ENCODE peak calls at places on chromosomes 1 and 21, in nine cellular contexts. C is MM.1S; L is RWPE1; S is lower lobe of right lung; K is uterus; B is CD4-positive, alpha-beta T cell; V is sigmoid colon; P is dorsolateral prefrontal cortex; G is effector memory CD4-positive, alpha-beta T cell. N is an unnamed sample.

GRCh38 chr1:171438441-171438840 is 46.9 kb upstream of the PRRC2C start:
- DNase-seq in C (no peak), L (peak), S (no peak), K (no peak), B (no peak), V (peak), P (no peak), G (no peak), N (no peak)

GRCh38 chr1:57422271-57423134 is 1.4 kb downstream of the DAB1 start:
- DNase-seq in C (no peak), L (no peak), S (no peak), K (no peak), B (no peak), V (no peak), P (no peak), G (no peak), N (no peak)

GRCh38 chr1:94980049-94980908 is 53.4 kb upstream of the CNN3 start:
- DNase-seq in C (no peak), L (no peak), S (no peak), K (no peak), B (no peak), V (no peak), P (no peak), G (no peak), N (no peak)

GRCh38 chr1:61950418-61950817 is 208.1 kb downstream of the PATJ start:
- DNase-seq in C (no peak), L (peak), S (no peak), K (no peak), B (no peak), V (no peak), P (no peak), G (no peak), N (no peak)

GRCh38 chr21:37675202-37675801 is 241.0 kb downstream of the KCNJ6 start:
- DNase-seq in C (peak), L (peak), S (peak), K (peak), B (peak), V (peak), P (peak), G (peak), N (peak)

GRCh38 chr1:28147264-28148094 is 29.0 kb downstream of the PTAFR start:
- DNase-seq in C (peak), L (no peak), S (no peak), K (no peak), B (no peak), V (no peak), P (no peak), G (no peak), N (no peak)

GRCh38 chr1:46248122-46248920 is 758 bp downstream of the RAD54L start:
- DNase-seq in C (peak), L (peak), S (peak), K (peak), B (no peak), V (peak), P (no peak), G (no peak), N (no peak)

GRCh38 chr21:16420086-16420724 is 690.4 kb downstream of the USP25 start:
- DNase-seq in C (no peak), L (peak), S (no peak), K (peak), B (no peak), V (peak), P (no peak), G (no peak), N (no peak)

GRCh38 chr1:21511579-21512522 is 2.6 kb downstream of the ALPL start:
- DNase-seq in C (peak), L (no peak), S (peak), K (no peak), B (no peak), V (peak), P (no peak), G (no peak), N (no peak)

GRCh38 chr1:48227165-48228013 is 4.9 kb downstream of the SLC5A9 start:
- DNase-seq in C (peak), L (no peak), S (no peak), K (no peak), B (no peak), V (no peak), P (no peak), G (no peak), N (no peak)

GRCh38 chr1:27574871-27575831 is 28.8 kb downstream of the AHDC1 start:
- DNase-seq in C (no peak), L (peak), S (peak), K (peak), B (no peak), V (peak), P (no peak), G (no peak), N (no peak)

GRCh38 chr1:221429262-221429661 is 312.6 kb downstream of the DUSP10 start:
- DNase-seq in C (no peak), L (peak), S (no peak), K (no peak), B (no peak), V (no peak), P (no peak), G (no peak), N (no peak)

GRCh38 chr1:187471555-187471954 is 642.8 kb downstream of the PLA2G4A start:
- DNase-seq in C (no peak), L (no peak), S (no peak), K (no peak), B (no peak), V (no peak), P (no peak), G (no peak), N (no peak)

GRCh38 chr1:178500936-178501554 is 4.3 kb upstream of the CLEC20A start:
- DNase-seq in C (no peak), L (no peak), S (no peak), K (no peak), B (no peak), V (no peak), P (no peak), G (no peak), N (no peak)

GRCh38 chr1:23964235-23964668 is 4.6 kb downstream of the PNRC2 start:
- DNase-seq in C (peak), L (no peak), S (no peak), K (no peak), B (no peak), V (no peak), P (no peak), G (no peak), N (no peak)

GRCh38 chr1:16326833-16327404 is 25.4 kb downstream of the FBXO42 start:
- DNase-seq in C (no peak), L (no peak), S (no peak), K (no peak), B (no peak), V (no peak), P (no peak), G (no peak), N (no peak)

DNA sequence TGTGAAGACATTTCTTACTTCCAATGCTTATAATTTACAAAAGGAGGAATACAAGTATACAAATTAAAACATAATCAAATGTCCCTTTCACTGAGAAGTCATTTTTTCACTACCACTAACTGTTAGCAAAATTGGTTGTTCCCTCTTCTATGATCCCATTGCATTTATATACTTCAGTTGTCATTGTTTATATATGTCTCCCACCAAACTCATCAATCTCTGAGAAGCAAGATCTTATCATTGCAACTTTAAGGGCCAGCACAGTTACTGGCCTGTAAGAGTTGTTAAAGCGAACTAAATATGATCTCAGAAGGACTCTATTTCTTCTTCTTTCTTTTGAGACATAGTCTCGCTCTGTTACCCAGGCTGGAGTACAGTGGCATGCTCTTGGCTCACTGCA is 223.3 kb upstream of the DMRTA2 start:
- DNase-seq in C (no peak), L (no peak), S (no peak), K (no peak), B (no peak), V (no peak), P (no peak), G (no peak), N (no peak)
- H3K27ac ChIP-seq in C (no peak), L (no peak), S (no peak), K (no peak), B (no peak), V (no peak), P (no peak), G (no peak), N (no peak)

GRCh38 chr21:45914321-45914845 is 67.2 kb upstream of the COL6A1 start:
- DNase-seq in C (no peak), L (no peak), S (no peak), K (no peak), B (no peak), V (no peak), P (no peak), G (no peak), N (no peak)

GRCh38 chr21:45912611-45913415 is 68.8 kb upstream of the COL6A1 start:
- DNase-seq in C (no peak), L (no peak), S (no peak), K (no peak), B (no peak), V (no peak), P (no peak), G (no peak), N (no peak)

GRCh38 chr21:45913416-45913765 is 68.2 kb upstream of the COL6A1 start:
- DNase-seq in C (no peak), L (no peak), S (no peak), K (no peak), B (no peak), V (no peak), P (no peak), G (no peak), N (no peak)

GRCh38 chr21:45911806-45912325 is 69.7 kb upstream of the COL6A1 start:
- DNase-seq in C (no peak), L (no peak), S (no peak), K (no peak), B (no peak), V (no peak), P (no peak), G (no peak), N (no peak)

GRCh38 chr21:45913886-45914285 is 67.7 kb upstream of the COL6A1 start:
- DNase-seq in C (no peak), L (no peak), S (no peak), K (no peak), B (no peak), V (no peak), P (no peak), G (no peak), N (no peak)
- H3K27ac ChIP-seq in C (no peak), L (no peak), S (no peak), K (no peak), B (no peak), V (no peak), P (no peak), G (no peak), N (no peak)

DNA sequence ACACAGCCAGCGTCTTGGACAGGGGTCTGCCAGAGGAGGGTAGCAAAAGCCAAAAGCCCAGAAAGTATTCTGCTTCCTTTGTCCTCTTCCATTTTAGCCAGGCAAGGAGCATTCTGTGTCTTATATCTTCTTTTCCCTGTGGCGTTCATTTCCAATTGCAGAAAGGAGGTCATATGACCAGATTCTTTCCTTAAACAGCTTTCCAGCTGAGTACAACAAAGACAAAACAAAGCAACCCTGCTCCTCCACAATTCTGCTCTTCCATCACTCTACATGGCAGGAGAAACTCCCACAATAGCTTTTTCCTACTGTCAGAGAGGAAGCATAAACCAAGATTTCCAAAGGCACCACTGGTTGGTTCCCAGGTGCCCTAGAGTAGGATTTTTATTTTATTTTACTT is 19.7 kb downstream of the ENSA start:
- DNase-seq in C (no peak), L (no peak), S (no peak), K (no peak), B (no peak), V (no peak), P (no peak), G (no peak), N (no peak)
- H3K27ac ChIP-seq in C (no peak), L (peak), S (peak), K (peak), B (no peak), V (peak), P (peak), G (peak), N (peak)

DNA sequence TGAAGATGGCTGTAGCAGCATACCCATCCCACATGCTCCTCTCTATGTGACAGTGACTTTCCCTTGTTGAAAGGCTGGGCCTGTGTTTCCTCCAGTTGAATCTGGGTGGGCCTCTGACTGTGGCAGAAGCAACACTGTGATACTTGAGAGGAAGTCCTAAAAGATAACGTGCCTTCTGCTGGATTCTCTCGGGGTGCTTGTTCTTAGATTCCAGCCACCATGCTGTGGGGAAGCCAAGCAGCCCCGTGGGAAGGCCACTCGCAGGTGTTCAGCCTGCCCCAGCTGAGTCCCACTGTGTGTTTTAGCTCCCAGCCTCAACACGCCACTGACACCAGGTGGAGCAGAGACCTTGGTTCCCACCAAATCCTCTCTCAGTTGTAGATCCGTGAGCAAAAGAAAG is 31.5 kb downstream of the TRAPPC10 start:
- DNase-seq in C (peak), L (no peak), S (no peak), K (no peak), B (no peak), V (no peak), P (no peak), G (no peak), N (no peak)
- H3K27ac ChIP-seq in C (no peak), L (no peak), S (no peak), K (no peak), B (no peak), V (no peak), P (no peak), G (no peak), N (no peak)

DNA sequence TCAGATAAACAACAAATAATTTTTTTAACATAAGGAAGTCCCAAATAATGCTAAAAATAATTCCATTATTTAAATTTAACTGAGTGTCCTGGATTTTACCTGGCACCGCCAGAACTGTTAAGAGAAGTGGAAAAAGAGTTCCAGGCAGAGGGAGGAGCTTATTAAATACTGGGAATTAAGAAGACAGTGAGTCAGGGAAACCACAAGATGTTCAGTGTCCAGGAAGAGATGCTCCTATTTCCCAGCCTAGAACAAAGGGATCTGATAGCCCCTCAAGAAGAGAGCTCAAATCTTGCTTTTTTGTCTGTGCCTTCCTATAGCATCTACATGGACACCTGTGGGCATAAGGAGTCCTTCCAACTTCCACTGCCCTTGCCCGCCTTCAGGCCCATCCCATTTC is 85.9 kb downstream of the PGM1 start:
- DNase-seq in C (no peak), L (no peak), S (no peak), K (no peak), B (no peak), V (no peak), P (no peak), G (no peak), N (no peak)
- H3K27ac ChIP-seq in C (no peak), L (no peak), S (no peak), K (no peak), B (no peak), V (no peak), P (no peak), G (no peak), N (no peak)

DNA sequence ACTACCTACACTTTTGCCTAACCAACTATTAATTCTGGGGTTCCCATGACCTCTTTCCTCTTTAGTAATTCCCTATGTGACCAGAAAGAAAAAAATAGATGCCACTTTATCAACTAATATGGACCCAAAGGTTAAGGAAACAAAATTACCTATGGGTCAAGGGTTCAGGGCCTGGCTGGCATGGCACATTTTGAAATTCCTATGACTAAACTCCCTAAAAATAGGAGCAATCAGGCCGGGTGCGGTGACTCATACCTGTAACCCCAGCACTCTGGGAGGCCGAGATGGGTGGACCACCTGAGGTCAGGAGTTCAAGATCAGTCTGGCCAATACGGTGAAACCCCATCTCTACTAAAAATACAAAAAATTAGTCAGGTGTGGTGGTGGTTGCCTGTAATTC is 9.9 kb upstream of the THEM4 start:
- DNase-seq in C (peak), L (no peak), S (no peak), K (no peak), B (no peak), V (no peak), P (no peak), G (no peak), N (no peak)
- H3K27ac ChIP-seq in C (no peak), L (no peak), S (no peak), K (no peak), B (no peak), V (no peak), P (no peak), G (no peak), N (no peak)

GRCh38 chr1:34866762-34867109 is 7.2 kb upstream of the SMIM12 start:
- DNase-seq in C (no peak), L (no peak), S (no peak), K (no peak), B (no peak), V (no peak), P (no peak), G (no peak), N (no peak)
- H3K27ac ChIP-seq in C (no peak), L (peak), S (peak), K (peak), B (peak), V (peak), P (peak), G (peak), N (peak)

DNA sequence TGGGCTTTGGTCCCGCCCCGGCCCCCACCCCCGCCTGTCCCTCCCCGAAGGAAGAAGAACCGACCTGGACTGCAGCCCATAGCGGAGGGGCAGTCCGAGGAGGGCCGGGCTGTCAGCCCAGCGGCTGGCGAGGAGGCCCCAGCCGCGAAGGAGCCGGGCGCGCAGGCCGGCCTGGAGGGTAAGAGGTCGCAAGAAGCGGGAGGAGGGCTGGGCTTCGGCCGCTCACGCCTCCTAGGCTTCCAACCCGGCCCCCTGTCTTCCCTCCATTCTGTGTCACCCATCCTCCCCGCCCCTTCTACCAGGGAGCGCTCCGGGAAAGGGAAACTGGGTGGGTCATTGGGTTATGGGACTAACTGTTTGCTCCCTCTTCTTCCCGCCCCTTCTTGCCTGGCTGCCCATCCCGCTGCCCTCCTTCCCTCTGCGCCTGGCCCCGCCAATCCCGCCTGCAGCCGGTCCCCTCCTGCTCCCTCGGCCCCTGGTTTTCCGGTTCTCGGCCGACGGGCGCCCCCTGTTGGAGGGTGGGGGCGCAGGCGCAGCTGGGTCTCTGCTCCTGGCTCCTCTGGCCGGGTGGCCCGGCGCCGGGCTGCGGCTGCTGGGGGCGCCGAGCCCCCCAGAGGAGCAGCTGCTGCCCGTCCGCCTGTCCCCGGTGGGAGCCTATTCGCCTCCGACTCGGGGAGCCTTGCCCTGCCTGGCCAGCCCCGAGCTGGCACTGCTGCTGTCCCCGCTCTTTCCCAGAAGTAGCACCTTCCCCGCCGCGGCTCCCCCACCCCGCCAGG is 2.4 kb downstream of the RUSC1 start:
- DNase-seq in C (peak), L (peak), S (peak), K (peak), B (peak), V (peak), P (peak), G (peak), N (peak)
- H3K27ac ChIP-seq in C (peak), L (peak), S (peak), K (peak), B (peak), V (peak), P (peak), G (peak), N (peak)

DNA sequence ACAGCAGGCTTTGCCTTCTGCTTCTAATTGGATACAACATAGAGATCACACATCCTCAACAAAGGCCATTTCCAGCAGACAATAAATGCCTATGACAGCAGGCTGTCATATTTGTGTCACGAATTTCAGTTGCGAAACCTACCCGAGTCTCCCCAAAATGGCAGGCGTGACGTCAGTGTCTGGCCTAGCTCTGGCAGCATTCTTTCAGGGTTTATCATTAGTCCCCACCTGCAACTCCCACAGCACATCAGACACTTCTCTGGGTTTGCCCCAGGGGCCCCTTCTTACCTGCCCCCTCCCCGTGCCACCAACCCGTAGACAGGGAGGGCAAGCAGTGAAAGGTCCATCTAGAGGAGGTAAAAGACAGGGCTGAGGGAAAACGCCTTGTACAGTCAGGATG is 35.7 kb downstream of the KIAA1614 start:
- DNase-seq in C (no peak), L (no peak), S (no peak), K (peak), B (no peak), V (peak), P (no peak), G (no peak), N (no peak)
- H3K27ac ChIP-seq in C (no peak), L (peak), S (peak), K (peak), B (no peak), V (peak), P (peak), G (no peak), N (no peak)

DNA sequence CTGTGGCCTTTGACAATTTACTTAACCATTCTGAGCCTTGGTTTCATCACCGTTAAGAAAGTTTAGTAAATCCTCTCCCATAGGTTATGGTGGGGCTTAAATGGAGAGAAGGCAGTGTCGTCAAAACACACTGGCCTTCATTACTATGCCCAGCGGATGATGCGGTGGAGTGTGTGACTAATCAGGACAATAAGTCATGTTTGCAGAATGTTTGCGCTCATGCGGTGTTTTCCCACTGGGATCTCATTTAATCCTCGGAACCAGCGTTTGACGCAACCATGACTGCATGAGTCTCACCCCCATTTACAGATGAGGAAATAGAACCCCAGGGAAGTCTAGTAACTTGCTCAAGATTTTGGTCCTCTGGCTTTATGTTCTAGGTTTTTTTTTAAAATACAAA is 17.5 kb downstream of the SLC26A9 start:
- DNase-seq in C (no peak), L (peak), S (no peak), K (no peak), B (no peak), V (peak), P (peak), G (no peak), N (no peak)
- H3K27ac ChIP-seq in C (no peak), L (no peak), S (no peak), K (no peak), B (no peak), V (no peak), P (peak), G (no peak), N (peak)